ENCODE peak calls at places on chromosomes 11 and 22, in eight cellular contexts. Y is IMR-90, B is prostate gland, C is A549, V is lower leg skin, G is heart left ventricle, O is transverse colon, Q is suprapubic skin. P is an unnamed sample.

GRCh38 chr11:111405551-111405950 is 26.5 kb upstream of the POU2AF1 start:
- DNase-seq in Y (no peak), B (no peak), C (no peak), V (no peak), G (no peak), O (no peak), Q (no peak), P (no peak)

GRCh38 chr11:115222863-115223530 is 281.2 kb downstream of the CADM1 start:
- DNase-seq in Y (no peak), B (no peak), C (no peak), V (no peak), G (no peak), O (no peak), Q (no peak), P (no peak)

GRCh38 chr11:133516845-133517244 is 15.5 kb downstream of the OPCML start:
- DNase-seq in Y (no peak), B (no peak), C (no peak), V (no peak), G (peak), O (no peak), Q (no peak), P (no peak)

GRCh38 chr11:68767672-68768071 is 16.4 kb upstream of the TESMIN start:
- DNase-seq in Y (no peak), B (no peak), C (no peak), V (no peak), G (no peak), O (no peak), Q (no peak), P (no peak)

GRCh38 chr11:70189622-70190021 is 13.5 kb upstream of the FADD start:
- DNase-seq in Y (no peak), B (no peak), C (no peak), V (no peak), G (no peak), O (no peak), Q (no peak), P (no peak)

GRCh38 chr11:95248666-95249467 is 17.9 kb upstream of the SESN3 start:
- DNase-seq in Y (no peak), B (no peak), C (no peak), V (no peak), G (no peak), O (no peak), Q (no peak), P (no peak)

GRCh38 chr11:118111019-118111743 is 24.4 kb upstream of the SMIM35 start:
- DNase-seq in Y (no peak), B (no peak), C (no peak), V (no peak), G (no peak), O (peak), Q (no peak), P (peak)

GRCh38 chr11:80186687-80187086 is 745.9 kb upstream of the TENM4 start:
- DNase-seq in Y (no peak), B (no peak), C (no peak), V (no peak), G (no peak), O (no peak), Q (no peak), P (no peak)

GRCh38 chr11:31947051-31947450 is 135.9 kb upstream of the PAX6 start:
- DNase-seq in Y (no peak), B (no peak), C (no peak), V (no peak), G (no peak), O (no peak), Q (no peak), P (no peak)

GRCh38 chr11:96704847-96705246 is 315.0 kb downstream of the JRKL start:
- DNase-seq in Y (no peak), B (no peak), C (no peak), V (no peak), G (no peak), O (no peak), Q (no peak), P (no peak)

GRCh38 chr11:83027794-83028193 is 43.9 kb downstream of the RAB30 start:
- DNase-seq in Y (no peak), B (no peak), C (no peak), V (no peak), G (no peak), O (no peak), Q (no peak), P (no peak)

GRCh38 chr11:69076129-69076791 is 27.5 kb downstream of the TPCN2 start:
- DNase-seq in Y (peak), B (no peak), C (no peak), V (no peak), G (no peak), O (no peak), Q (no peak), P (no peak)

GRCh38 chr11:119334173-119334930 is at the start of gene RNF26:
- DNase-seq in Y (peak), B (peak), C (peak), V (peak), G (peak), O (peak), Q (peak), P (peak)

GRCh38 chr22:29031236-29031982 is 30.2 kb downstream of the C22orf31 start:
- DNase-seq in Y (peak), B (peak), C (peak), V (peak), G (peak), O (peak), Q (no peak), P (peak)

GRCh38 chr22:23137905-23138520 is 3.8 kb downstream of the RSPH14 start:
- DNase-seq in Y (no peak), B (no peak), C (no peak), V (no peak), G (no peak), O (peak), Q (no peak), P (no peak)

GRCh38 chr22:48703265-48703941 is 1124.3 kb downstream of the BRD1 start:
- DNase-seq in Y (no peak), B (no peak), C (no peak), V (no peak), G (peak), O (no peak), Q (no peak), P (no peak)

GRCh38 chr11:88704505-88704904 is 361.3 kb downstream of the GRM5 start:
- DNase-seq in Y (peak), B (no peak), C (no peak), V (no peak), G (no peak), O (no peak), Q (no peak), P (no peak)

GRCh38 chr22:49768077-49768476 is 59.6 kb downstream of the BRD1 start:
- DNase-seq in Y (no peak), B (no peak), C (no peak), V (no peak), G (no peak), O (peak), Q (peak), P (no peak)

GRCh38 chr22:32144875-32145274 is 14.2 kb downstream of the C22orf42 start:
- DNase-seq in Y (no peak), B (no peak), C (no peak), V (no peak), G (no peak), O (no peak), Q (no peak), P (no peak)

DNA sequence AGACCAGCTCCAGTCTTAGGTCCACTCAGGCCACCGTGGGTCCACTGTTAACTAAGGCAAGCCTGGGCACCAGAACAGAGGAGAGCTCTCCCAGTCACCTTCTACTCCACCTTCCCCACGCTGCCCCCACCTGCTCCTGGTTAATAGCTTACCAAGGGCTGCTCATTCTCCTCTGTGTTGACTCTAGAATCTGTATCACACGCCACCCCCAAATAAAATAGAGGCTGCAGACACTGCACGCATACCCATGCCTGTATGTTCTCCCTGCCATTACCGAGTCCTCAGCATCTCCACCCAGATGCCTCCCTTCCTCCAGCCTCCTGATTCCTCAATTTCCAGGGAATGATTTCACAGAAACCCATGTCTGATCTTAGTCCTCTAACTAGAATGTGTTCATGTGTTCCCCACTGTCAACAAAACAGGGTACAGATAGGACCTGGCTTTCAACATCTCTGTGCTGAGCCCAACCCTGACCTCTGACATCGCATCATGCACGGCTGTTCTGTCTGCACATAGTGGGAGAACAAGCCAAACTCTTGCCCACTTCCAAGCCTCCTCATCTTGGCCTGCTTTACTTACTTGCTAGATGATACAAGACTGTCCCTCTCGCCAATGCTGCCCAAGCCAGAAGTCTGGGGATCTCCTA is 49.8 kb downstream of the SMCO4 start:
- DNase-seq in Y (no peak), B (no peak), C (no peak), V (no peak), G (no peak), O (no peak), Q (no peak), P (no peak)
- H3K4me3 ChIP-seq in Y (no peak), B (no peak), C (no peak), V (no peak), G (no peak), O (no peak), Q (no peak), P (no peak)

DNA sequence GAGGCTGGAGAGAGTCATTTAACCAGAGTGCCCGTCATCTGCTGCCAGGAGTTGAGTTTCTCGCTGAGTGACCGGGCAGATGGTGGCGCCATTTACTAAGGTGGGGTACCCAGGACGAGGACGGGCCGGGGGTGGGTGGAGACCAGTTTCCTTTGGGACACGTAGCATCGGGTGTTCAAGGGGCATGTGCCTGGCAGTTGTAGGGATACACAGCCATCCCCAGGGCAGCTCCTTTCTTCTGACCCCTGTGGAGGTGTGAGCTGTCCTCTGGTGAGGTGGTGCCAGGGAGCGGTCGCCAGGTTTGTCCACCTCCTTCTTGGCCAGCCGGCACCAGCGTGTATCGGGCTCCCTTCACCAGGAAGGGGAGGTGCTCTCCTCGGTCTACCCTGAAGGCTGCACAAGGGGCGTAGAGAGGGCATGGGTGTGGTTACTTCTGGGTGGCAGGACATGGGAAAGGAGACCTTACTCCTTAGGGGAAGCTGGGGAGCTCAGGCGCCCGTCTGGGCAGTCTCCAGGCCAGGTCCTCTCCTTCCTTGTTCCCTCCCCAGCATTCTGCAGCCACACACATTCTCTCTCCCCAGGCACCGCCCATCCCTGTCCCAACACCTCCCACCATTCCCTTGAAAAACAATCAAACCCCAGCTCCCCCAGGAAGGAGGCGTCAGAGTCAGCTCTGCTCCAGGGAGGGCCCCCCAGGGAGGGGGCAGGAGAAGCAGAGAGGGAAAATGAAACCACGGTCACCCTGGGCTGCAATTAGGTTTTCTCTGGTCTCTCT is 10.3 kb upstream of the MB start:
- DNase-seq in Y (peak), B (peak), C (peak), V (peak), G (peak), O (peak), Q (peak), P (no peak)
- TF ChIP-seq POLR2A in Y (no peak), B (peak), C (no peak), V (no peak), G (peak), O (peak), Q (peak), P (no peak)

GRCh38 chr22:35834080-35834479 is 116.4 kb downstream of the APOL5 start:
- DNase-seq in Y (no peak), B (no peak), C (no peak), V (no peak), G (no peak), O (no peak), Q (no peak), P (no peak)

GRCh38 chr22:35835267-35835997 is 117.8 kb downstream of the APOL5 start:
- DNase-seq in Y (peak), B (no peak), C (no peak), V (no peak), G (no peak), O (no peak), Q (no peak), P (no peak)

GRCh38 chr22:35837328-35837727 is 119.7 kb downstream of the APOL5 start:
- DNase-seq in Y (no peak), B (no peak), C (no peak), V (no peak), G (no peak), O (no peak), Q (no peak), P (no peak)

GRCh38 chr22:35838849-35839646 is 121.4 kb downstream of the APOL5 start:
- DNase-seq in Y (peak), B (peak), C (no peak), V (no peak), G (peak), O (peak), Q (no peak), P (peak)

DNA sequence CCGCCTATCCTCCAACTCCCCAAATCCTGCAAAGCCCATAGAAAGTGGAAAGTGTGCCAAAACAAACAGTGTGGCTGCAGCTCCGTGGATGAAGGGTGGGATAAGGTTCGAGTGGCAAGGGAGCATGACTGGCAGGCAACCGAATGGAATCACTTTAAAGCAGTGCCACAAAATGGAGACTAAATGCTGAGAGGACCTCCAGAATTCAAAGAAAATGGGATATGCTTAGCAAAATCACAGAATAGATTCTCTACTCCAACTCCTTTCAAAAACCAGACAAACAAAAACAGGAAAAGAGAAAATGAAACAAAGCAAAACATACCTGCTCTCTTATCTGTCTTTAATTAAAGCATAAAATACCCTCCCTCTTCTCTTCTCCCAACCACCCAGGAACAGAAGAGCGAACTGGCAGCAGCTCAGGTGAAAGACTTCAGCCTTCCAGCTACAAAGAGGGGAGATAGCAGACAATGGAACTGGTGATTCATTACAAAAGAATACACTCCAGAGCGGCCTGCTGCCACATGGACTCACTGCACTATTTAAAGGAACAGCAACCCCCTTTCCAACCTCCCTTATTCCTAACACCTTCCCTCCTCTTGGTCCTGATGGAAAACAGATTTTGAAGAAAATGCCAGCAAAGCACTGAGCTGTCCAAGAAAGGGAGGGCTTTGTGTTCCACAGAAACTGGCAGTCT is 118.5 kb downstream of the APOL5 start:
- DNase-seq in Y (peak), B (peak), C (peak), V (no peak), G (peak), O (peak), Q (no peak), P (peak)
- H3K4me3 ChIP-seq in Y (peak), B (peak), C (peak), V (no peak), G (peak), O (peak), Q (peak), P (peak)

GRCh38 chr11:131190446-131190845 is 180.0 kb upstream of the NTM start:
- DNase-seq in Y (no peak), B (no peak), C (no peak), V (no peak), G (no peak), O (no peak), Q (no peak), P (no peak)

GRCh38 chr11:131185915-131186314 is 184.5 kb upstream of the NTM start:
- DNase-seq in Y (no peak), B (no peak), C (no peak), V (no peak), G (no peak), O (no peak), Q (no peak), P (no peak)

GRCh38 chr11:131192628-131193027 is 177.8 kb upstream of the NTM start:
- DNase-seq in Y (no peak), B (no peak), C (no peak), V (no peak), G (no peak), O (no peak), Q (no peak), P (no peak)

GRCh38 chr11:131186629-131187075 is 183.8 kb upstream of the NTM start:
- DNase-seq in Y (no peak), B (no peak), C (no peak), V (no peak), G (no peak), O (no peak), Q (no peak), P (no peak)
- TF ChIP-seq POLR2A in Y (no peak), B (no peak), C (no peak), V (no peak), G (no peak), O (no peak), Q (no peak), P (no peak)

DNA sequence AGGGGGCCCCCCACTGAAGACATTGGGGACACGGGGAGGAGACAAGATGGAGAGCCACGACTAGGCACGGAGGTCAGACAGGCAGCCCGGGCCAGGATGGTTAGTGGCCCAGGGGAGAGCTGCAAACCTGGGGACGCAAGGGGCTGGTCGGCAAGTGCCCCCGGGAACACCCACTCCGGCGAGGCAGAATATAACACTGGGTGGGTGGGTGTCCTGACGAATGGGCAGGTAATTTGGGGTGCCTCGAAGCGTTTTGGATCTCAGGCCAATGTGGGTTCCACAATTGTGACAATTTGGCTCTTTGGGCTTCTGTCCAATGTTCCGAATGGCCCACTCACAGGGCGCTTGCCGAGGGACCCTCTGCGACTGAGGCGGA is 9.9 kb downstream of the IGF2 start:
- DNase-seq in Y (no peak), B (no peak), C (no peak), V (no peak), G (peak), O (no peak), Q (no peak), P (no peak)
- H3K4me3 ChIP-seq in Y (no peak), B (no peak), C (no peak), V (no peak), G (no peak), O (no peak), Q (no peak), P (no peak)

P was measured in gastrocnemius medialis.